ENCODE peak calls at places on chromosomes 2 and 18, in ten cellular contexts. H, D, V, S, Q, Z, J, E, L and C are unnamed samples.

GRCh38 chr2:43400508-43400907 is 174.1 kb upstream of the ZFP36L2 start:
- DNase-seq in V (no peak), L (no peak), S (no peak), E (no peak), J (no peak), Z (no peak), Q (no peak), H (no peak), D (no peak), C (no peak)

GRCh38 chr18:55477537-55478300 is 110.3 kb downstream of the TCF4 start:
- DNase-seq in S (no peak), L (no peak), Q (no peak), H (no peak), E (peak), V (no peak), Z (no peak), D (no peak), J (no peak), C (no peak)

GRCh38 chr18:60987963-60988362 is 345.3 kb upstream of the CDH20 start:
- DNase-seq in H (no peak), D (no peak), Z (no peak), E (peak), S (no peak), L (no peak), Q (no peak), V (no peak), J (no peak), C (no peak)

GRCh38 chr18:76821356-76821874 is 942 bp upstream of the ZNF236 start:
- DNase-seq in L (no peak), Q (no peak), V (no peak), H (no peak), D (no peak), J (no peak), S (no peak), E (no peak), Z (no peak), C (no peak)

GRCh38 chr2:127348421-127349000 is 39.3 kb downstream of the MAP3K2 start:
- DNase-seq in Q (no peak), J (no peak), D (no peak), L (no peak), Z (no peak), E (no peak), H (no peak), S (no peak), V (no peak), C (no peak)

GRCh38 chr18:21218862-21219261 is 23.2 kb upstream of the GREB1L start:
- DNase-seq in S (no peak), J (no peak), Q (no peak), H (no peak), L (no peak), D (no peak), V (no peak), Z (no peak), E (no peak), C (no peak)

GRCh38 chr18:11741505-11742145 is 52.6 kb downstream of the GNAL start:
- DNase-seq in E (no peak), Q (peak), J (no peak), D (no peak), L (no peak), V (no peak), S (no peak), Z (no peak), H (peak), C (no peak)

GRCh38 chr2:65059071-65059470 is 2.9 kb downstream of the CEP68 start:
- DNase-seq in V (no peak), Z (no peak), E (peak), L (no peak), H (no peak), S (no peak), Q (no peak), D (no peak), J (peak), C (no peak)

GRCh38 chr2:172098287-172098649 is 4.4 kb downstream of the DLX2 start:
- DNase-seq in S (no peak), L (no peak), Q (no peak), D (no peak), V (no peak), H (no peak), Z (no peak), E (no peak), J (no peak), C (no peak)

GRCh38 chr2:182666674-182667320 is 49.3 kb upstream of the DNAJC10 start:
- DNase-seq in Z (no peak), V (no peak), J (no peak), L (no peak), H (peak), E (peak), S (no peak), Q (peak), D (no peak), C (no peak)

GRCh38 chr2:134119117-134119671 is 134.7 kb upstream of the MGAT5 start:
- DNase-seq in Z (no peak), E (peak), Q (no peak), V (no peak), J (no peak), D (no peak), L (no peak), S (no peak), H (no peak), C (no peak)

GRCh38 chr2:64586054-64586453 is 61.9 kb downstream of the AFTPH start:
- DNase-seq in L (no peak), D (no peak), Q (no peak), V (no peak), E (peak), H (no peak), Z (no peak), J (no peak), S (no peak), C (no peak)

GRCh38 chr2:240574386-240575100 is 6.3 kb downstream of the RNPEPL1 start:
- DNase-seq in Q (no peak), L (no peak), E (no peak), J (no peak), D (no peak), S (peak), Z (no peak), V (no peak), H (no peak), C (no peak)

GRCh38 chr18:23825978-23826405 is 136.7 kb downstream of the LAMA3 start:
- DNase-seq in Q (no peak), D (no peak), H (no peak), V (peak), Z (peak), E (peak), J (peak), L (peak), S (no peak), C (no peak)

GRCh38 chr2:72676341-72677025 is 149.3 kb downstream of the EXOC6B start:
- DNase-seq in Q (peak), J (no peak), D (no peak), V (no peak), H (no peak), L (no peak), Z (no peak), S (no peak), E (peak), C (no peak)

GRCh38 chr2:164430166-164430783 is 191.0 kb downstream of the GRB14 start:
- DNase-seq in H (peak), J (no peak), E (peak), V (no peak), Q (peak), L (no peak), Z (no peak), D (no peak), S (no peak), C (no peak)

GRCh38 chr2:44169155-44169898 is 652 bp downstream of the PPM1B start:
- DNase-seq in E (peak), H (peak), S (no peak), J (no peak), V (peak), D (peak), Q (peak), L (peak), Z (no peak), C (peak)

GRCh38 chr18:49277395-49278036 is 182.9 kb downstream of the DYM start:
- DNase-seq in E (no peak), Q (no peak), L (no peak), S (no peak), V (no peak), H (no peak), J (no peak), Z (no peak), D (no peak), C (no peak)

GRCh38 chr2:128442053-128442751 is 123.5 kb upstream of the HS6ST1 start:
- DNase-seq in D (peak), J (no peak), Z (no peak), V (peak), E (no peak), H (no peak), Q (peak), L (no peak), S (no peak), C (no peak)

GRCh38 chr2:41020318-41020717 is 568.4 kb upstream of the SLC8A1 start:
- DNase-seq in J (no peak), H (no peak), Z (no peak), V (no peak), L (no peak), E (peak), Q (no peak), D (no peak), S (no peak), C (no peak)

GRCh38 chr18:61992923-61993322 is 100.1 kb upstream of the RNF152 start:
- DNase-seq in V (no peak), L (no peak), H (no peak), S (no peak), E (no peak), J (no peak), D (no peak), Q (peak), Z (no peak), C (no peak)

GRCh38 chr2:202963712-202964111 is 51.0 kb upstream of the NBEAL1 start:
- DNase-seq in L (no peak), H (no peak), S (no peak), Z (no peak), Q (no peak), E (no peak), D (no peak), J (no peak), V (no peak), C (no peak)

GRCh38 chr2:101349893-101350662 is 37.2 kb downstream of the CREG2 start:
- DNase-seq in L (no peak), H (no peak), D (no peak), S (no peak), Q (peak), Z (no peak), J (no peak), V (no peak), E (no peak), C (no peak)

GRCh38 chr2:150167711-150168110 is 319.8 kb downstream of the RND3 start:
- DNase-seq in E (peak), L (no peak), Q (no peak), Z (no peak), V (no peak), J (no peak), S (no peak), H (peak), D (no peak), C (no peak)

GRCh38 chr2:155010925-155011324 is 312.4 kb downstream of the KCNJ3 start:
- DNase-seq in Z (no peak), L (no peak), H (no peak), Q (no peak), J (no peak), V (no peak), E (no peak), D (no peak), S (no peak), C (no peak)

GRCh38 chr2:195658541-195658890 is 1.5 kb downstream of the SLC39A10 start:
- DNase-seq in D (no peak), E (peak), Q (peak), J (no peak), V (no peak), H (peak), L (no peak), S (no peak), Z (no peak), C (no peak)

GRCh38 chr2:195656131-195656858 is 731 bp upstream of the SLC39A10 start:
- DNase-seq in H (no peak), S (no peak), D (no peak), J (peak), E (no peak), Z (no peak), V (no peak), Q (no peak), L (no peak), C (no peak)

GRCh38 chr2:195659114-195659513 is 2.1 kb downstream of the SLC39A10 start:
- DNase-seq in D (no peak), H (no peak), V (no peak), L (no peak), Z (no peak), E (peak), S (no peak), J (no peak), Q (no peak), C (no peak)

GRCh38 chr2:195657634-195658540 is 861 bp downstream of the SLC39A10 start:
- DNase-seq in J (peak), E (peak), S (peak), V (peak), D (peak), H (peak), Z (peak), L (peak), Q (peak), C (no peak)

GRCh38 chr2:195656859-195657633 is at the start of gene SLC39A10:
- DNase-seq in H (peak), Q (peak), L (peak), V (peak), J (peak), Z (peak), D (peak), S (peak), E (peak), C (peak)
- TF ChIP-seq CTCF in H (no peak), Q (peak), L (peak), V (peak), J (no peak), Z (peak), D (peak), S (no peak), E (no peak), C (no peak)

DNA sequence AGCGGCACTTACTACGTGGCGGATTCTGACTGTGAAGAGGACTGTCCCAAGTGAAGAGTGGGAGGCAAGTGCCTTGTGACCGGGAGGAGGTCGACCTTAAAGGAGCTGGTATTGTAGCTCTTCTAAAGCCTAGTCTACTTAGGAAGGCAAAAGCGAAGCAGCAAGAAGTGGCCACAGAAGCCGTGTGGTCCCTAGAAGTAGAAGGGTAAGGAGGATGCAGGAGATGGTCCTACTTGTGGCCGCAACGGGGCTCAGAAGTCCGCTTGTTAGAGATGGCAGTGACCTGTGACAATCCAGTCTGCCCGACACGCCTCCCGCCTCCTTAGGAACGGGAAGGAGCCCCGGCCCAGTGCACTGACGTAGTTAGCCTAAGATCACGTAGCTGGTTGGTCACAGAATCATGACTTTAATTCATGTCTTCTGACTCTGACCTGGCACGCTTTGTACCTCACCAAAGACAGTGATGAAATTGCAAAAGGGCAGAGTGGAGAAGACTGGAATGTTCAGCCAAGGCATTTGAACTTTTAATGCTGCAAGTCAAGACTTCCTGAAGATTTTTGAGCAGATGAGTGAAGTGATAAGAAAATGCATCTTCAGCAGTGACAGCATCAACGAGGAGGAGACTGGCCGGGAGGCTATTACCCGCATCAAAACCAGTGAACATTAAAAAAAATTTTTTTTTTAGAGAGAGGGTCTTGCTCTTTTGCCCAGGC is 748 bp upstream of the EIF2AK3 start:
- DNase-seq in V (peak), L (peak), H (peak), Z (peak), J (peak), D (peak), E (no peak), S (peak), Q (no peak), C (peak)
- TF ChIP-seq POLR2A in V (peak), L (peak), H (peak), Z (peak), J (peak), D (no peak), E (peak), S (peak), Q (peak), C (no peak)

GRCh38 chr2:162890690-162891311 is 52.2 kb upstream of the KCNH7 start:
- DNase-seq in V (no peak), E (peak), L (no peak), S (no peak), Z (no peak), H (peak), J (no peak), D (no peak), Q (peak), C (no peak)
- TF ChIP-seq CTCF in V (peak), E (peak), L (peak), S (peak), Z (no peak), H (peak), J (peak), D (peak), Q (peak), C (peak)

GRCh38 chr2:159119652-159120257 is 151.3 kb downstream of the TANC1 start:
- DNase-seq in J (peak), H (no peak), Q (no peak), E (no peak), D (no peak), Z (no peak), V (no peak), L (no peak), S (no peak), C (no peak)

GRCh38 chr2:159116922-159117321 is 148.5 kb downstream of the TANC1 start:
- DNase-seq in J (no peak), Q (no peak), D (no peak), H (no peak), E (no peak), L (no peak), S (no peak), Z (no peak), V (no peak), C (no peak)

GRCh38 chr2:159117658-159118057 is 149.2 kb downstream of the TANC1 start:
- DNase-seq in Q (no peak), D (no peak), H (no peak), L (no peak), V (no peak), S (no peak), Z (no peak), E (no peak), J (no peak), C (no peak)

GRCh38 chr2:159118859-159119510 is 150.5 kb downstream of the TANC1 start:
- DNase-seq in Z (no peak), E (no peak), J (no peak), D (no peak), V (no peak), Q (no peak), L (no peak), H (no peak), S (no peak), C (no peak)

GRCh38 chr2:159118115-159118858 is 149.8 kb downstream of the TANC1 start:
- DNase-seq in H (peak), S (no peak), V (peak), Z (peak), J (peak), Q (peak), L (peak), E (peak), D (peak), C (peak)
- TF ChIP-seq POLR2A in H (no peak), S (no peak), V (no peak), Z (no peak), J (no peak), Q (no peak), L (no peak), E (no peak), D (no peak), C (no peak)

DNA sequence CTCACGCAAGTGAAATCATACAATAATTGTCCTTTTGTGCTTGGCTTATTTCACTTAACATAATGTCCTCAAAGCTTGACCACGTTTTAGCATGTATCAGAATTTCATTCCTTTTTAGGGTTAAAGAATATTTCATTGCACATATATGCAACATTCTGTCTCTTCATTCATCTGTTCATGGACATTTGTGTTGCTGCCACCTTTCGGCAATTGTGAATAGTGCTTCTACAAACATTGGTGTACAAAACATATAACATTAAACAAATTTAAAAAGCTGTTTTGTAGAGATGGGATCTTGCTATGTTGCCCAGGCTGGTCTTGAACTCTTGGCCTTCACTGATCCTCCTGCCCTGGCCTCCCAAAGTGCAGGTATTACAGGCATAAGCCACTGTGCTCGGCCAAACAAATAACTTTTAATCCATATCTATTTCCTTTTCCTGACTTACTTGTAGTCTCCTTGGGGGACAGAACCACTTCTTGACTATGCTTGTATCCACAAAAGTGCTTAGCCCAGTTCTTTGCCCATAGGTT is 209.3 kb downstream of the SLC4A3 start:
- DNase-seq in J (no peak), S (no peak), E (no peak), H (peak), D (no peak), V (no peak), L (no peak), Z (no peak), Q (peak), C (no peak)
- TF ChIP-seq CTCF in J (peak), S (no peak), E (no peak), H (peak), D (peak), V (peak), L (no peak), Z (no peak), Q (peak), C (peak)